ENCODE peak calls at places on chromosomes 11 and 22, in six cellular contexts. F is mesenchymal stem cell, R is neural progenitor cell, D is right atrium auricular region, Z is right lobe of liver, J is aorta. X is an unnamed sample. For H3K4me1 and H3K36me3, the result is how much of the 10 kb centered on the place peaks cover.

GRCh38 chr22:38957046-38957770 is at the start of gene APOBEC3A:
- DNase-seq in R (no peak), F (no peak), Z (peak), D (peak), J (peak), X (no peak)

GRCh38 chr22:47056361-47056760 is 293.9 kb downstream of the TBC1D22A start:
- DNase-seq in D (no peak), Z (peak), J (peak), F (no peak), R (no peak), X (no peak)

GRCh38 chr22:21714784-21715183 is 20.8 kb downstream of the YPEL1 start:
- DNase-seq in J (no peak), F (no peak), Z (no peak), D (no peak), R (no peak), X (no peak)

GRCh38 chr11:10400856-10401255 is 54.2 kb upstream of the AMPD3 start:
- DNase-seq in Z (no peak), D (peak), F (no peak), J (no peak), R (no peak), X (no peak)

GRCh38 chr22:12601870-12602779 is 2925.9 kb upstream of the OR11H1 start:
- DNase-seq in J (peak), D (no peak), R (no peak), F (no peak), Z (peak), X (no peak)

GRCh38 chr22:29215012-29215860 is 9.5 kb downstream of the EMID1 start:
- DNase-seq in J (peak), F (no peak), D (no peak), Z (peak), R (no peak), X (no peak)

GRCh38 chr11:8338138-8338537 is 74.5 kb upstream of the LMO1 start:
- DNase-seq in D (no peak), F (peak), R (peak), Z (peak), J (no peak), X (no peak)

GRCh38 chr11:35529971-35530495 is 4.6 kb upstream of the PAMR1 start:
- DNase-seq in R (no peak), D (no peak), Z (no peak), F (peak), J (peak), X (no peak)

GRCh38 chr11:70065318-70066135 is 12.6 kb upstream of the ANO1 start:
- DNase-seq in R (no peak), Z (no peak), D (peak), J (no peak), F (no peak), X (no peak)

GRCh38 chr11:134737563-134738510 is 325.8 kb upstream of the B3GAT1 start:
- DNase-seq in Z (no peak), D (no peak), R (no peak), F (no peak), J (no peak), X (no peak)

GRCh38 chr11:125329786-125330185 is 165.2 kb downstream of the PKNOX2 start:
- DNase-seq in J (no peak), F (no peak), Z (no peak), D (no peak), R (no peak), X (no peak)

GRCh38 chr11:66727282-66727882 is 1.6 kb downstream of the SPTBN2 start:
- DNase-seq in D (no peak), J (no peak), Z (peak), F (peak), R (peak), X (peak)

GRCh38 chr11:17012179-17012578 is 2.0 kb downstream of the PLEKHA7 start:
- DNase-seq in J (no peak), D (no peak), Z (no peak), F (no peak), R (no peak), X (no peak)

GRCh38 chr22:36277482-36278291 is 24.8 kb downstream of the APOL1 start:
- DNase-seq in D (peak), R (peak), F (peak), J (peak), Z (no peak), X (peak)

GRCh38 chr11:117879516-117880480 is 3.3 kb upstream of the FXYD6 start:
- DNase-seq in D (peak), J (no peak), R (no peak), Z (no peak), F (no peak), X (no peak)

GRCh38 chr11:10377182-10377581 is 72.3 kb downstream of the ADM start:
- DNase-seq in F (no peak), J (no peak), D (no peak), Z (no peak), R (no peak), X (no peak)

GRCh38 chr11:74570266-74571061 is 21.9 kb upstream of the POLD3 start:
- DNase-seq in F (peak), J (no peak), Z (no peak), R (peak), D (no peak), X (no peak)

GRCh38 chr11:77558380-77558779 is 31.4 kb upstream of the AQP11 start:
- DNase-seq in D (no peak), Z (no peak), R (no peak), F (no peak), J (no peak), X (no peak)

GRCh38 chr11:43942651-43943356 is 367 bp downstream of the C11orf96 start:
- DNase-seq in Z (no peak), R (peak), D (no peak), J (no peak), F (peak), X (no peak)

GRCh38 chr22:36925388-36926290 is 12.2 kb downstream of the CSF2RB start:
- DNase-seq in F (no peak), Z (no peak), R (no peak), J (no peak), D (peak), X (no peak)

GRCh38 chr11:12433571-12434061 is 56.2 kb downstream of the PARVA start:
- DNase-seq in J (peak), Z (no peak), D (no peak), R (no peak), F (peak), X (no peak)

GRCh38 chr11:61919841-61920631 is 2.7 kb upstream of the RAB3IL1 start:
- DNase-seq in J (no peak), F (no peak), D (peak), Z (no peak), R (no peak), X (no peak)

GRCh38 chr11:79400206-79400605 is 40.6 kb downstream of the TENM4 start:
- DNase-seq in Z (no peak), F (no peak), J (no peak), R (no peak), D (no peak), X (no peak)

GRCh38 chr11:27718853-27719574 is 18.8 kb upstream of the BDNF start:
- DNase-seq in D (no peak), R (peak), F (peak), J (peak), Z (peak), X (no peak)

GRCh38 chr11:94546886-94547285 is 3.2 kb downstream of the FUT4 start:
- DNase-seq in Z (no peak), R (no peak), J (no peak), F (no peak), D (no peak), X (no peak)

GRCh38 chr11:134389464-134390180 is 22.4 kb downstream of the B3GAT1 start:
- DNase-seq in R (no peak), Z (no peak), J (no peak), D (no peak), F (no peak), X (no peak)

GRCh38 chr11:13362596-13363109 is 85.1 kb downstream of the BMAL1 start:
- DNase-seq in F (no peak), Z (no peak), R (no peak), J (no peak), D (no peak), X (no peak)

GRCh38 chr22:21605887-21606564 is 23.8 kb downstream of the YDJC start:
- DNase-seq in F (no peak), D (no peak), Z (no peak), R (no peak), J (no peak), X (no peak)

GRCh38 chr22:42180349-42180842 is 49.8 kb upstream of the CYP2D6 start:
- DNase-seq in D (peak), J (peak), Z (no peak), R (no peak), F (no peak), X (peak)

GRCh38 chr22:18119409-18120110 is 9.0 kb downstream of the TUBA8 start:
- DNase-seq in J (no peak), Z (no peak), R (no peak), D (no peak), F (no peak), X (no peak)

GRCh38 chr22:50236731-50237409 is 8.0 kb downstream of the TUBGCP6 start:
- DNase-seq in J (no peak), R (peak), F (peak), D (no peak), Z (no peak), X (no peak)

GRCh38 chr11:35484435-35484834 is 41.0 kb downstream of the PAMR1 start:
- DNase-seq in R (no peak), F (no peak), J (no peak), D (no peak), Z (no peak), X (no peak)

GRCh38 chr11:31262761-31263160 is 106.8 kb downstream of the DCDC1 start:
- DNase-seq in D (no peak), Z (no peak), R (no peak), J (no peak), F (no peak), X (no peak)

GRCh38 chr11:12457030-12457600 is 79.7 kb downstream of the PARVA start:
- DNase-seq in J (no peak), Z (no peak), R (no peak), F (peak), D (no peak), X (no peak)

DNA sequence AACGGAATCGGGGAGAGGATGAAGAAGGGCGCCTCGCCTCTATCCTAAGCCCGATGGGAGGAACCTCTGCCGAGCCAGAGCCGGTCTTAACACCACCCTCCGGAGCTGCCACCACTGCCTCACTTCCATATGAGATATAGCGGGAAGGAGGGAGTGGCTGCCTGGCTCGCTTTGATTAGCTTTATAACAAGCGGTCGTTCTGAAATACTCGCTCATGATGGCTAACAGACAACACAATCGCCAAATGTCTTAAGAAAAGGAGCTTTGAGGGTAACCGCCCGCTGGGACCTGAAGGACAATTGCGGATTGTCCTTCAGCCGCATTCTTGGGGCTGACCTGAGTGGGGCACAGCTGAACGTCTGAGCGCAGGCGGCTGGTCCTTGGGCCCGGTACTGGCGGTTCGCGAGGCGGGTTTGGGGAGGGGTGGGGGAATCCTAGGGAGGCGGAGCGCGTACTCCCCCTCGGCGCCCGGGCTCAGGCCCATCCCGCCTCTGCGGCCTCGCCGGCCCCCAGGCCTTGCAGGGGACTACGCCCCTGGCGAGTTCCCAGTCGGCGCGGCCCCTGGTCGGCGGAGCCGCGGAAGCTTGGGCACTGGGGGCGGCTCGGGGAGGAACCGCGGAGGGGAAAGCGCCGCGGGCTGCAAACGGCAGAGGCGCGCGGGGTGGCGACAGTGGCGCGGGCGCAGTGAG is at the start of gene PLAAT5:
- DNase-seq in J (peak), D (no peak), R (peak), Z (no peak), F (no peak), X (no peak)
- H3K4me3 ChIP-seq in J (peak), D (peak), R (peak), Z (peak), F (peak), X (peak)

DNA sequence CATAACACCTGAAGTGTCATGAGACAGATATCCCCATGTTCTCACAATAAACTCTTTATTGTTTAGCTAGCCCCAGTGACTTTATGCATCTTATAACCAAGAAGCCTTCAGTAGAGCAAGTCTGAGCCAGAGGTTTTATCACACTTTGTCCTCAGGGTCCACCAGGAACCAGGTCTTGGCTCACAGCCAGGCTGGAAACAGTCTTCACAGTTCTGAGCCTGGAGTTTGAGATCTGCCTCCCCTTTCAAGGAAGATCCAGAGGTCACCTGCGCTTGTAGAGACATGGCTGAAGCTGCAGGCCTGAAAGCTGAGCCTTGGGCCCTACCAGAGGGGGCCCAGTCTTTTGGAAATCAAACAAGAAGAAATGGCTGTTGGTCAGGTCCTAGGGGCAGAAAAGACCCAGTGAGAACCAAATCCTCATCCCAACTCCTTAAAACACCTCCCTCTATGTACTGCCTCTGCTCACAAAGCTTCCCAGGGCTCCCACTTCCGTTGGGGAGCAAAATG is 3.5 kb downstream of the RRP8 start:
- DNase-seq in Z (no peak), D (peak), R (no peak), J (no peak), F (no peak), X (no peak)
- H3K4me1 ChIP-seq in Z (under half), D (half or more), R (under half), J (under half), F (under half), X (under half)

GRCh38 chr11:3009481-3009880 is 17.4 kb upstream of the NAP1L4 start:
- DNase-seq in Z (peak), D (no peak), R (no peak), J (no peak), F (no peak), X (no peak)

GRCh38 chr11:3010521-3011275 is 18.6 kb upstream of the NAP1L4 start:
- DNase-seq in Z (peak), J (no peak), R (no peak), D (no peak), F (no peak), X (no peak)

GRCh38 chr11:3008746-3009336 is 16.7 kb upstream of the NAP1L4 start:
- DNase-seq in F (no peak), J (no peak), R (no peak), D (no peak), Z (peak), X (no peak)

GRCh38 chr11:3011891-3012885 is 20.1 kb upstream of the NAP1L4 start:
- DNase-seq in F (no peak), D (no peak), R (no peak), Z (peak), J (no peak), X (no peak)

DNA sequence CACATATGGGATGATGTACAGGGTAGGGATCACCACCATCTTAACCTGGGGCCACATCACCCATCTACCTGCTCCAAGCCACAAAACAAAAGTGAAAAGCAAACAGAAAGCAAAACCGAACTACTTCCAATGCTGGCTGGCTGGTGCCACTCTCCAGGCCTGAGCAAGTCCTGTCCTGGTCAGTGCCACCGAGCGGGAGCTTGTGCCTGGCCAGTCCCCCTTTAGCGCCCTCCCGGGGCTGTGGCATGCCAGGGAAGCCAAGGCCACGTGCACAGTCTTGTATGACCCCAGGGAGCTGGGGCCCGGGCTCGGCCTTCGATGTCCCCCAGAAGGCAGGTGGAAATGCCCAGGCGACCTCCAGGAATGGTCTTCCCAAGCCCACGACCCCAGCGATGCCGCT is 17.9 kb upstream of the NAP1L4 start:
- DNase-seq in J (no peak), R (no peak), Z (peak), D (no peak), F (no peak), X (no peak)
- H3K36me3 ChIP-seq in J (under half), R (under half), Z (under half), D (half or more), F (half or more), X (under half)

DNA sequence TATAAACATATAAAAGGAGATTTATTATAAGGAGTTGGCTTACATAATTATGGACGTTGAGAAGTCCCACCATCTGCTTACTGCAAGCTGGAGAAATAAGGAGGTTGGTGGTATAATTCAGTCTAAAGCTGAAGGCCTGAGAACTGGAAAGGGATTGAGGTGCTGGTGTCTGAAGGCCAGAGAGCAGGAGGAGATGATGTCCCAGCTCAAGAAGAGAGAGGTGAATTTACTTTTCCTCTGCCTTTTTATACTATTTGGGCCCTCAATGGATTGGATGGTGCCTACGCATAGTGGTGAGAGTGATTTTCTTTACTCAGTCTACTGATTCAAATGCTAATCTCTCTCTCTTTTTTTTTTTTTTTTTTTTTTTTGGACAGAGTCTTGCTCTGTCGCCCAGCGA is 1.3 kb upstream of the ZNF202 start:
- DNase-seq in R (no peak), D (no peak), Z (no peak), J (no peak), F (no peak), X (no peak)
- H3K4me3 ChIP-seq in R (peak), D (no peak), Z (no peak), J (no peak), F (no peak), X (no peak)